ENCODE peak calls at places on chromosomes 6 and 20, in seven cellular contexts. T is naive thymus-derived CD8-positive, alpha-beta T cell; P is tibial artery; S is AG08396; V is right cardiac atrium; Z is activated CD8-positive, alpha-beta memory T cell treated with anti-CD3 and anti-CD28 coated beads, Interleukin-2, amount 50 U/mL, for 4 hours; Y is stimulated activated naive CD4-positive, alpha-beta T cell. O is an unnamed sample.

GRCh38 chr20:52039746-52040145 is 151.8 kb downstream of the ZFP64 start:
- DNase-seq in T (no peak), P (no peak), S (no peak), V (no peak), Z (no peak), Y (no peak), O (no peak)

GRCh38 chr6:127464881-127465459 is 5.8 kb upstream of the KIAA0408 start:
- DNase-seq in T (peak; percentile 33), P (peak; percentile 81), S (peak; percentile 73), V (peak; percentile 63), Z (peak; percentile 62), Y (peak; percentile 14), O (peak; percentile 40)

GRCh38 chr6:90502866-90503407 is 83.9 kb downstream of the MAP3K7 start:
- DNase-seq in T (no peak), P (no peak), S (no peak), V (no peak), Z (no peak), Y (no peak), O (no peak)

GRCh38 chr6:90714319-90714718 is 127.4 kb upstream of the MAP3K7 start:
- DNase-seq in T (no peak), P (no peak), S (no peak), V (no peak), Z (no peak), Y (no peak), O (no peak)

GRCh38 chr20:4300401-4300800 is 285.0 kb upstream of the RNF24 start:
- DNase-seq in T (no peak), P (no peak), S (no peak), V (no peak), Z (no peak), Y (no peak), O (no peak)

GRCh38 chr6:51959744-51960383 is 127.5 kb downstream of the PKHD1 start:
- DNase-seq in T (no peak), P (peak; percentile 67), S (peak; percentile 63), V (peak; percentile 31), Z (no peak), Y (no peak), O (peak; percentile 28)

GRCh38 chr6:43962458-43962857 is 164.8 kb downstream of the MRPL14 start:
- DNase-seq in T (no peak), P (no peak), S (no peak), V (no peak), Z (no peak), Y (no peak), O (no peak)

GRCh38 chr6:30981942-30982772 is 1.4 kb upstream of the MUC21 start:
- DNase-seq in T (no peak), P (no peak), S (peak; percentile 60), V (peak; percentile 27), Z (no peak), Y (no peak), O (no peak)

GRCh38 chr20:61300741-61301140 is 48.7 kb downstream of the CDH4 start:
- DNase-seq in T (no peak), P (no peak), S (no peak), V (no peak), Z (no peak), Y (no peak), O (no peak)

GRCh38 chr6:37049990-37050853 is 44.8 kb downstream of the FGD2 start:
- DNase-seq in T (peak; percentile 62), P (peak; percentile 74), S (no peak), V (peak; percentile 75), Z (peak; percentile 55), Y (peak; percentile 8), O (peak; percentile 85)

GRCh38 chr6:82568290-82568993 is 204.8 kb downstream of the TPBG start:
- DNase-seq in T (no peak), P (no peak), S (no peak), V (no peak), Z (no peak), Y (no peak), O (no peak)

GRCh38 chr6:35052694-35053565 is 88.2 kb downstream of the TCP11 start:
- DNase-seq in T (no peak), P (peak; percentile 82), S (peak; percentile 30), V (peak; percentile 52), Z (no peak), Y (no peak), O (peak; percentile 43)

GRCh38 chr20:17431621-17432364 is 99.4 kb downstream of the BFSP1 start:
- DNase-seq in T (peak; percentile 23), P (no peak), S (peak; percentile 66), V (peak; percentile 49), Z (peak; percentile 49), Y (no peak), O (peak; percentile 23)

GRCh38 chr20:48469026-48469425 is 358.8 kb downstream of the PREX1 start:
- DNase-seq in T (no peak), P (no peak), S (no peak), V (no peak), Z (no peak), Y (no peak), O (no peak)

GRCh38 chr6:7727951-7728854 is 2.3 kb downstream of the BMP6 start:
- DNase-seq in T (no peak), P (peak; percentile 73), S (peak; percentile 34), V (peak; percentile 37), Z (no peak), Y (no peak), O (no peak)

GRCh38 chr6:139743629-139744028 is 369.2 kb upstream of the CITED2 start:
- DNase-seq in T (no peak), P (no peak), S (peak; percentile 71), V (no peak), Z (no peak), Y (no peak), O (no peak)

GRCh38 chr6:114312931-114313330 is 29.9 kb downstream of the HS3ST5 start:
- DNase-seq in T (no peak), P (no peak), S (no peak), V (no peak), Z (no peak), Y (no peak), O (no peak)

GRCh38 chr6:40276176-40276575 is 311.0 kb downstream of the LRFN2 start:
- DNase-seq in T (no peak), P (no peak), S (no peak), V (no peak), Z (no peak), Y (no peak), O (no peak)

GRCh38 chr6:158669145-158670035 is 19.5 kb downstream of the SYTL3 start:
- DNase-seq in T (no peak), P (no peak), S (peak; percentile 63), V (no peak), Z (no peak), Y (no peak), O (no peak)

GRCh38 chr6:31794294-31794865 is 1.2 kb downstream of the VARS1 start:
- DNase-seq in T (no peak), P (no peak), S (peak; percentile 50), V (no peak), Z (no peak), Y (no peak), O (no peak)

GRCh38 chr20:34522969-34523871 is 7.0 kb downstream of the DYNLRB1 start:
- DNase-seq in T (peak; percentile 50), P (peak; percentile 64), S (peak; percentile 27), V (no peak), Z (peak; percentile 59), Y (peak; percentile 30), O (peak; percentile 74)

GRCh38 chr6:12527339-12527738 is 189.2 kb upstream of the PHACTR1 start:
- DNase-seq in T (no peak), P (no peak), S (no peak), V (no peak), Z (no peak), Y (no peak), O (no peak)

O was measured in Peyer's patch.